ENCODE peak calls at places on chromosomes 2 and 18, in four cellular contexts. L, J, S and I are unnamed samples.
A peak's percentile ranks its signal among the peaks of the same experiment; 100 is the strongest.

GRCh38 chr2:112156152-112156986 is 18.2 kb downstream of the FBLN7 start:
- DNase-seq in S (no peak), L (peak; percentile 62), J (no peak), I (no peak)

GRCh38 chr2:108200569-108200968 is 39.2 kb upstream of the SULT1C3 start:
- DNase-seq in J (no peak), L (no peak), S (no peak), I (no peak)

GRCh38 chr2:97728091-97728596 is 14.8 kb downstream of the ZAP70 start:
- DNase-seq in S (no peak), L (peak; percentile 59), J (no peak), I (no peak)

GRCh38 chr2:85470850-85471800 is 52.6 kb downstream of the SH2D6 start:
- DNase-seq in J (no peak), S (no peak), L (peak; percentile 81), I (no peak)

GRCh38 chr2:127641846-127642510 is 4.0 kb upstream of the GPR17 start:
- DNase-seq in J (no peak), L (no peak), S (no peak), I (no peak)

GRCh38 chr2:28948160-28948559 is 32.9 kb upstream of the TOGARAM2 start:
- DNase-seq in L (no peak), S (no peak), J (no peak), I (no peak)

GRCh38 chr18:11112218-11112750 is 37.1 kb downstream of the PIEZO2 start:
- DNase-seq in J (no peak), S (peak; percentile 11), L (no peak), I (no peak)

GRCh38 chr2:237092920-237093781 is 7.5 kb downstream of the COPS8 start:
- DNase-seq in J (no peak), S (peak; percentile 65), L (peak; percentile 75), I (peak; percentile 80)

GRCh38 chr18:34957119-34957863 is 83.9 kb upstream of the MAPRE2 start:
- DNase-seq in S (no peak), L (no peak), J (no peak), I (no peak)

GRCh38 chr18:39235118-39235719 is 1669.6 kb upstream of the CELF4 start:
- DNase-seq in S (no peak), J (no peak), L (no peak), I (no peak)

GRCh38 chr18:24831091-24831490 is 370.7 kb downstream of the HRH4 start:
- DNase-seq in J (no peak), L (no peak), S (no peak), I (no peak)

GRCh38 chr2:78606895-78607294 is 418.6 kb upstream of the REG3G start:
- DNase-seq in L (no peak), S (no peak), J (no peak), I (no peak)

GRCh38 chr2:222483513-222484039 is 59.2 kb downstream of the SGPP2 start:
- DNase-seq in S (no peak), J (no peak), L (no peak), I (no peak)

GRCh38 chr2:74100254-74101216 is 47.2 kb downstream of the BOLA3 start:
- DNase-seq in J (peak; percentile 88), L (no peak), S (no peak), I (no peak)

GRCh38 chr2:230999477-230999876 is 3.6 kb downstream of the SPATA3 start:
- DNase-seq in J (no peak), L (no peak), S (no peak), I (no peak)

GRCh38 chr2:138712212-138712979 is 67.8 kb downstream of the NXPH2 start:
- DNase-seq in L (no peak), J (no peak), S (no peak), I (no peak)

GRCh38 chr18:36650206-36650605 is 178.6 kb downstream of the TPGS2 start:
- DNase-seq in L (no peak), J (no peak), S (no peak), I (no peak)

GRCh38 chr2:145091967-145092366 is 572.0 kb upstream of the ZEB2 start:
- DNase-seq in J (no peak), S (no peak), L (no peak), I (no peak)

GRCh38 chr2:42879913-42880737 is 87.7 kb upstream of the HAAO start:
- DNase-seq in S (no peak), J (no peak), L (peak; percentile 44), I (no peak)

GRCh38 chr2:43539991-43540860 is 55.6 kb downstream of the THADA start:
- DNase-seq in L (peak; percentile 97), J (peak; percentile 56), S (peak; percentile 72), I (no peak)

GRCh38 chr2:189581354-189582139 is 961 bp upstream of the SLC40A1 start:
- DNase-seq in L (peak; percentile 2), S (no peak), J (peak; percentile 42), I (no peak)

GRCh38 chr18:9696112-9696511 is 12.0 kb upstream of the RAB31 start:
- DNase-seq in S (no peak), L (no peak), J (no peak), I (no peak)
- TF ChIP-seq CTCF in S (no peak), L (no peak), J (no peak), I (no peak)

GRCh38 chr2:113873867-113874266 is 16.0 kb upstream of the ACTR3 start:
- DNase-seq in L (no peak), J (no peak), S (no peak), I (no peak)

GRCh38 chr2:113877651-113878594 is 12.0 kb upstream of the ACTR3 start:
- DNase-seq in L (peak; percentile 73), J (no peak), S (no peak), I (no peak)

GRCh38 chr2:113879457-113879856 is 10.4 kb upstream of the ACTR3 start:
- DNase-seq in L (no peak), S (no peak), J (no peak), I (no peak)

GRCh38 chr2:113876503-113877387 is 13.1 kb upstream of the ACTR3 start:
- DNase-seq in L (peak; percentile 88), S (no peak), J (peak; percentile 68), I (no peak)

GRCh38 chr2:113878743-113879142 is 11.1 kb upstream of the ACTR3 start:
- DNase-seq in S (no peak), J (no peak), L (no peak), I (no peak)
- H3K4me3 ChIP-seq in S (no peak overlapping the region), J (no peak overlapping the region), L (no peak overlapping the region), I (no peak overlapping the region)

GRCh38 chr2:201929627-201930026 is 104.0 kb upstream of the FZD7 start:
- DNase-seq in J (no peak), S (no peak), L (no peak), I (no peak)
- TF ChIP-seq CTCF in J (no peak), S (no peak), L (no peak), I (no peak)

DNA sequence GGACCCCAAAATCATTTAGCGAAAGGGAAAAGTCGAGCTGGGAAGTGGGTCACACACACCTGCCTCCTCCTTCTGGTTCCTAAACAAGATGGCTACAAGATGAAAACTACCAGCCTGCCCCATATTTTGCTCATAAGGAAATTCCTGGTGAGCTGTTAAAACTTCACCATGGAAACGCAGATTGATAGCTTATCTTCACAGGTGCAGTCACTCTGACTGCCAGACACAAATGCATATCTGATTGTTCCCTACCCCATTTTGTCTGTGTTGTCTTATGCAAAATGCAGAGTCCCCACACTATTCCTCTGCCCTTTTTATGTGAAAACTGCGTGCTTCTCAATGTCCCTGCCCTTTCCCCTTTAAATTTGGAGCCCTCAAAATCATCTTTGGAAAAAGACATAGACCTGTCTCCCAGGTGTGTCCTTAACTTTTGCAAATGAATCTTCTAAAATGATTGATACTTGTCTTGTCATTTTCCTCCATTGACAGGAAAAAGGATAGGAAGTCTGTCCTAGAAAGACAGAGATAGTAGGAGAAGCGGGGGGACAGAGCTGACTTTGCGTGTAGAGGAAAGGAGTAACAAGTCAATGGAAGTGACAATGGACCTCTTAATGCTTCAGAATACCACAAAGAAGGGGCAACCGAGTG is 38.9 kb upstream of the THOC1 start:
- DNase-seq in S (no peak), L (no peak), J (no peak), I (peak; percentile 58)
- H3K4me3 ChIP-seq in S (no peak overlapping the region), L (no peak overlapping the region), J (no peak overlapping the region), I (no peak overlapping the region)

GRCh38 chr2:27379383-27379839 is 1.1 kb downstream of the ZNF513 start:
- DNase-seq in S (no peak), J (no peak), L (no peak), I (no peak)

GRCh38 chr2:27376866-27377617 is 3.5 kb downstream of the ZNF513 start:
- DNase-seq in J (no peak), S (no peak), L (no peak), I (no peak)

GRCh38 chr2:27377618-27378095 is 2.9 kb downstream of the ZNF513 start:
- DNase-seq in L (no peak), J (no peak), S (no peak), I (no peak)

GRCh38 chr2:27378809-27379290 is 1.7 kb downstream of the ZNF513 start:
- DNase-seq in S (no peak), J (no peak), L (no peak), I (no peak)

GRCh38 chr2:27378096-27378808 is 2.3 kb downstream of the ZNF513 start:
- DNase-seq in S (no peak), J (no peak), L (peak; percentile 29), I (no peak)
- TF ChIP-seq CTCF in S (peak; percentile 13), J (no peak), L (peak; percentile 45), I (peak; percentile 41)

DNA sequence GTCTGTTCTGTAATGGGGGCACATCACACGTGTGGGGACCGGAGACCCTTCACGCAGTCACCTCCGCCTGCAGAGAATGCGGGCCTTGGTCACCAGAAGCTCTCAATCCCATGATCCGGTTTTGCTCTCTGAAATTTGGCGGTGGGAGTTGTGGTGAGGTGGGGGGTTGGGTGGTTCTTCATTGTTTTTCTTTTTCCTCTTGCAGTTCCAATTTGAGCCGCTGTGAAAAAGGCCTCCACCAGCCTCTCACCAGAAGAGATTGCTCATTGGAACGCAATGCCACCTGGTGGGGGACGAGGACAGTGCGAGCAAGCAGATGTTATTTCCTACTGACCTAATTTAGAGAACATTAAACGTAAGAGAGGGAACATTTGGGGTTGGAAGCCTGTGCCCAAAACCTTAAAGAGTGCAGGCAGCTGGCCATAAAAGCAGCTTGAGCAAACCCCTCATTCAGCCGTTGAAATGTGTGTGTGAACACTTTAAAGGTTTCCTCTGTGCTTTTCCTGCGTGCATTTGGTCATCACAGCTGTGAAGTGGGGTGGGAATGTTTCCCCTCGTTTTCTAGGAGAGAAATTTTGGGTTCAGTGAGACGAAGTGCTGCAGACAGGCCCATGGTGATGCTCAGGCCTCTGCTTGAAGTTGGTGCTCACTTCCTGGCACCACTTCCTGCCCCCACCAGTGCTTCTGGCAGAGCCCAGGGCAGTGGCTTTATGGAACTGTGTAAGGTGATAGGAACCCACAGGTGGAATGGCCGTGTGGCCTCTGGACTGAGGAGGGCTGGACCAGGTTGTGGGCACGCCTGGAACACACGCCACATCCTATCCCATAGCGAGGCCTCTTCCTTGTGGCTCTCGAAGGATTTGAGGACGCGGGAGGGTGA is 61.7 kb downstream of the ZCCHC2 start:
- DNase-seq in S (peak; percentile 78), J (peak; percentile 79), L (peak; percentile 90), I (peak; percentile 73)
- H3K4me3 ChIP-seq in S (no peak overlapping the region), J (no peak overlapping the region), L (no peak overlapping the region), I (no peak overlapping the region)

GRCh38 chr2:207710814-207711740 is at the start of gene CCNYL1:
- DNase-seq in S (peak; percentile 98), J (peak; percentile 100), L (peak; percentile 100), I (peak; percentile 96)
- TF ChIP-seq CTCF in S (peak; percentile 18), J (peak; percentile 21), L (peak; percentile 28), I (no peak)

GRCh38 chr2:190627881-190628412 is 20.9 kb upstream of the NAB1 start:
- DNase-seq in J (no peak), L (peak; percentile 24), S (no peak), I (no peak)
- H3K4me3 ChIP-seq in J (peak overlapping the region; percentile 53), L (peak overlapping the region; percentile 39), S (peak overlapping the region; percentile 50), I (no peak overlapping the region)